ENCODE peak calls at places on chromosomes 5 and 9, in four cellular contexts. D is HFF-Myc, W is dorsolateral prefrontal cortex, U is body of pancreas. N is an unnamed sample.

GRCh38 chr9:22682536-22683392 is 236.1 kb downstream of the DMRTA1 start:
- DNase-seq in D (peak), W (no peak), U (no peak), N (no peak)

GRCh38 chr5:180823938-180824629 is 21.5 kb upstream of the MGAT1 start:
- DNase-seq in D (no peak), W (no peak), U (no peak), N (no peak)

GRCh38 chr5:133506165-133506564 is 106.2 kb downstream of the FSTL4 start:
- DNase-seq in D (no peak), W (no peak), U (no peak), N (no peak)

GRCh38 chr5:133240425-133241091 is 188.7 kb downstream of the HSPA4 start:
- DNase-seq in D (peak), W (peak), U (no peak), N (peak)

GRCh38 chr9:137058651-137059234 is 4.9 kb upstream of the ENTPD2 start:
- DNase-seq in D (no peak), W (no peak), U (no peak), N (no peak)

GRCh38 chr5:181188700-181189362 is 16.2 kb downstream of the TRIM7 start:
- DNase-seq in D (no peak), W (peak), U (peak), N (peak)

GRCh38 chr5:115068239-115069086 is 101.2 kb downstream of the TRIM36 start:
- DNase-seq in D (peak), W (no peak), U (no peak), N (no peak)

GRCh38 chr5:180099733-180100611 is 28.4 kb upstream of the RNF130 start:
- DNase-seq in D (no peak), W (no peak), U (no peak), N (no peak)

GRCh38 chr5:98938459-98938858 is 9.7 kb upstream of the CHD1 start:
- DNase-seq in D (no peak), W (no peak), U (no peak), N (no peak)

GRCh38 chr9:113992994-113993393 is 85.1 kb downstream of the AMBP start:
- DNase-seq in D (no peak), W (no peak), U (no peak), N (no peak)

GRCh38 chr5:14035859-14036440 is 91.5 kb upstream of the DNAH5 start:
- DNase-seq in D (peak), W (no peak), U (peak), N (peak)

DNA sequence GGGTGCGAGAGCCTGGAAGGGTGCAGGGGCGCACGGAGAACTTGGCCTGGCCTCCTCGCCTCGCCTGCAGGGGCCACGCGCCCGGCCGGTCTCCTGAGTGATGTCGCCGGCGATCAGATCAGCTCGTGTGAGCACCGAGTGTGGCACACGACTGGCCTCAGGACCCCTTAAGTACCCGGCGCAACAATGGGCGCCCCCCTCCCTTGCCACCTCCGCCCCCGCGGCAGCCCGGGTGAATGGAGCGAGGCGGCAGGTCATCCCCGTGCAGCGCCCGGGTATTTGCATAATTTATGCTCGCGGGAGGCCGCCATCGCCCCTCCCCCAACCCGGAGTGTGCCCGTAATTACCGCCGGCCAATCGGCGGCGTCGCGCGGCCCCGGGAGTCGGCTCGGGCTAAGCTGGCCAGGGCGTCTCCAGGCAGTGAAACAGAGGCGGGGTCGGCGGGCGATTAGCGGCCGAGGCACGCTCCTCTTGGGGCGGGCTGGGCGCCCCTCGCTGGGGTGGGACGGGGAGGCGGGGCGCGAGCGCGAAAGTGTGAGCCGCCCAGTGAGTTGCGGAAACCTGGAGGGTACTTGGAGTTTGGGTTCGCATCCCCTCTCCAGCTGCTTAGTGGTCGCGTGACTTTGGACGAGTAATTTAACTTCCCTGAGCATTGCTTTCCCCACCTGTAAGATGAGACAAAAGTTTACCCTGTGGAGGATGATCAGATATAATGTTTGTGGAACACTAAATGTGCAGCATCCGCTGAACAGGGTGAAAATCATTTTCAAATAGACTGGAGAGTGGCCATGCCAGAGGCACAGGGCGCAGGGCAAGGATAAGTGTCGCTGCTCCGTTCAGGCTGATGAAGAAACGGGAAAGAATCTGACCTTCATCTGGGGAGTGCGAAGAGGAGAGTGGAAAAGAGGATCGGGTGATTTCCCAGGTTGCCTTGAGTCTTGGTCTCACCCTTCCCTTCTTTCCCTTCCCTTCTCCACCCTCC is at the start of gene NEUROG1:
- DNase-seq in D (no peak), W (no peak), U (no peak), N (no peak)
- H3K4me3 ChIP-seq in D (no peak), W (peak), U (no peak), N (no peak)

GRCh38 chr5:15103864-15104263 is 232.3 kb upstream of the ANKH start:
- DNase-seq in D (no peak), W (no peak), U (no peak), N (no peak)

GRCh38 chr5:15105799-15106393 is 234.3 kb upstream of the ANKH start:
- DNase-seq in D (peak), W (peak), U (peak), N (peak)

GRCh38 chr5:15103130-15103529 is 231.6 kb upstream of the ANKH start:
- DNase-seq in D (no peak), W (no peak), U (no peak), N (no peak)

GRCh38 chr5:15106530-15107283 is 235.1 kb upstream of the ANKH start:
- DNase-seq in D (no peak), W (no peak), U (no peak), N (no peak)
- TF ChIP-seq CTCF in D (no peak), W (no peak), U (no peak), N (no peak)

GRCh38 chr5:147552897-147553296 is 43.0 kb upstream of the DPYSL3 start:
- DNase-seq in D (no peak), W (no peak), U (no peak), N (no peak)

GRCh38 chr5:147558131-147558730 is 48.4 kb upstream of the DPYSL3 start:
- DNase-seq in D (no peak), W (no peak), U (no peak), N (no peak)

GRCh38 chr5:147551677-147552076 is 41.8 kb upstream of the DPYSL3 start:
- DNase-seq in D (no peak), W (no peak), U (no peak), N (no peak)

GRCh38 chr5:147558826-147559225 is 49.0 kb upstream of the DPYSL3 start:
- DNase-seq in D (peak), W (no peak), U (no peak), N (peak)

GRCh38 chr5:147554285-147554817 is 44.5 kb upstream of the DPYSL3 start:
- DNase-seq in D (peak), W (no peak), U (no peak), N (peak)
- H3K4me3 ChIP-seq in D (no peak), W (no peak), U (no peak), N (no peak)

DNA sequence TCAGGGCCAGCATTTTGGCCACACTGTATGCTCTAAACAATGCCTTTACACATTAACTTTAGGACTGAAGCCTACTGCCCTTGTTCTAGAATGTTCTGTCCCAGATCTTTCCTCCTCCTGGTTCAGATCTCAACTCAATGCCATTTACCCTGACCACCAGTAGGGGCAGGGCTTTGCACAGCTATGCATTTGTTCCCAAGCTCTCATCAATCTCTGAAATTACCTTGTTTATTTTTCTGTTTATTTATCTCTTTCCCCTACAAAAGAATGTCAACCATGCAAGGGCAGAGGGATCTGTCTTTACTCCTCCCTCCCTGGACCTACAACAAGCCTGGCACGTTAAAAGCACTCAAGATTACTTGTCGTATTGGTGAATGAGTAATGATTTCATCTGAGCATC is 612.9 kb downstream of the BNC2 start:
- DNase-seq in D (no peak), W (no peak), U (no peak), N (no peak)
- TF ChIP-seq CTCF in D (peak), W (peak), U (peak), N (peak)

GRCh38 chr9:86097510-86098224 is 1.7 kb downstream of the GOLM1 start:
- DNase-seq in D (no peak), W (no peak), U (no peak), N (no peak)
- H3K4me3 ChIP-seq in D (peak), W (peak), U (no peak), N (peak)

GRCh38 chr5:77925503-77925902 is 149.4 kb upstream of the TBCA start:
- DNase-seq in D (no peak), W (no peak), U (no peak), N (no peak)

GRCh38 chr5:77924081-77924480 is 147.9 kb upstream of the TBCA start:
- DNase-seq in D (no peak), W (no peak), U (no peak), N (no peak)

GRCh38 chr5:77923666-77924065 is 147.5 kb upstream of the TBCA start:
- DNase-seq in D (no peak), W (no peak), U (no peak), N (no peak)

GRCh38 chr5:77926337-77926736 is 150.2 kb upstream of the TBCA start:
- DNase-seq in D (no peak), W (no peak), U (no peak), N (no peak)

DNA sequence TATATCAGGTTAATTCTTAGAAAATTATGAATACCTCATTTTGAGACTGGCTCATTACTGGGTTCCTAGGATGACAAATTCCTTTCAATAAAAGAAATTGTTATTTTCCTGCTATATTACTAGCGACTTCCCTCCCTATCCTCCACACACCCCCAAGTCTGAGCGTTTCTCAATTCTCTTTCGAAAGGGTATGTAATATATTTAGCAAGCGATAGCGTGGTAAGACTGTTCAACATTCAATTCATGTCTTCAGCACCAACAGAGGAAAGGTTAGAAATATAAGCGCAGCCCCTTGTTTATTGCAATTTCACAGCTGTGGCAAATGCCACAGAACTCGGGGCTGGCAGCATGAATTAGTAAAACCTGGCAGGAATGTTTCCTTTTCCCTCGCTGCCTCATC is 152.6 kb upstream of the TBCA start:
- DNase-seq in D (no peak), W (no peak), U (no peak), N (no peak)
- TF ChIP-seq CTCF in D (no peak), W (no peak), U (no peak), N (no peak)

DNA sequence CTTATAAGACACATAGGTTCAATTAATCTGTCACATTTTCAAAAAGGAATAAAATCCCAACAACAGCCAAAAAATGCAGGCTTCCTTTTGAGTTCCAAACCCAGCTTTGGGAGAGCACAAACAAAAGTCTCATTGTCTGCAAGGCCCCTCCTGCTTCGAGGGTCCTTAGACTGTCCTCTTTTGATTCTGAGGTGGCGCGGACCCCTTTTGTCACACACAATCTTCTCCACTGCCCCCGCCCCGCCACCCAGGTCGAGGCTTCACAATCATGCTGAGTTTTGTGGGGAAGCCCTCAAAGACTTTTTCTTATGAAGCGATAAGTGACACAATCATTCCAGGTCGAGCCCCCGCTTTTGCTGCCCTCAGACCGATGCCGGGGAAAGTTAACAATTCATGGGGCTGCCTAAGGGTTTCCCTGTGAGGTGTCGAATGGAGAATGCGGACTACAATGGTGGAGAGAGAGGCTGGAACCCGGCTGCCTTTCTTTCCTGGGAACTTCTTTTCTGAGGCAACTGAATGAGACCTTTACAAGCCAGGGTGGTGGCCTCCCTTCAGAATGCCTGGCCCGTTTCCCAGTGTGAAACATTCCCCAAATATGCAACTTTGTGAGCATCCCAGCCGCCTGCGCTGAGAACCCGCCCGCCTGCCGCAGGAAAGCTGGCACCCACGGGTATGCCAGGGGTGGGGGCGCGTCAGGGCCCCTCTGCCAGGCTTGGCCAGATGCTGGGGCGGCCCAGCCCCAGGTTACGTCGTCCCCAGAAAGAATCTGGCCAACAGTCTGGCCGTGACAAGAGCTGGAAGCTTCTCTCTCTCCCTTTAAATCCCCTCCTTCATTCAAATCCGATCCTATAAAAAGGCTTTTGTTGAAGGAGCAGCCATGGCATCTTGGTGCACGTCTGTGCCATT is 71.9 kb downstream of the MAP1B start:
- DNase-seq in D (no peak), W (peak), U (peak), N (peak)
- H3K4me3 ChIP-seq in D (no peak), W (peak), U (no peak), N (peak)

GRCh38 chr5:55714749-55715148 is 2.6 kb upstream of the SLC38A9 start:
- DNase-seq in D (no peak), W (no peak), U (no peak), N (no peak)

GRCh38 chr5:55712023-55712859 is at the start of gene SLC38A9:
- DNase-seq in D (peak), W (peak), U (peak), N (peak)

GRCh38 chr5:55715519-55716078 is 3.5 kb upstream of the SLC38A9 start:
- DNase-seq in D (no peak), W (no peak), U (no peak), N (no peak)

GRCh38 chr5:55713871-55714270 is 1.7 kb upstream of the SLC38A9 start:
- DNase-seq in D (no peak), W (no peak), U (no peak), N (no peak)

DNA sequence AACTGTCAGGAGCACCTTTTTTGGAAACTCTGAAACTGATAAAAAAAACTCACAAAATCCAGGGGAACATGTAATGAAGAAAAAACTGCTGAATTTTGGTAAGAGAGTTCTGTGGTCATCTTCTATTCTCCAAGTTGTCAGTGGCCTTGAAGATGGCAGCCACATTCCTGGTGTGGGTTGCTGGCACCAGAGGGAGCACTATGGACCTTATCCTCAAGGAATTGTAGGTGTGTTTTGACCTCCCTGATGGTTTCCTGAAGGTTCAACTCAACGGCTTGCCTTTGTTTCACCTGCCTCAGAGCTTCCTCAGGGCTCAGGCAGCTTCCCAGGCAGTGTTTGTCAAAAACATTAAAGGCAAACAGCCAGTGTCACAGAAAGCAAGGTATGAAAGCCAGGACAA is 2.2 kb upstream of the SLC38A9 start:
- DNase-seq in D (no peak), W (no peak), U (no peak), N (no peak)
- TF ChIP-seq CTCF in D (peak), W (no peak), U (no peak), N (peak)

N was measured in astrocyte of the cerebellum.